ENCODE peak calls at places on chromosomes 4 and X, in nine cellular contexts. One of them, this sample, is unnamed.

GRCh38 chr4:98686847-98687246 is 28.4 kb upstream of the TSPAN5 start:
- DNase-seq in HT-29: no peak
- DNase-seq in head of caudate nucleus: no peak
- DNase-seq in left cardiac atrium: no peak
- DNase-seq in K562: no peak
- DNase-seq in NCI-H524: no peak
- DNase-seq in NCI-H1092 treated with DMSO at 0.1 percent for 48 hours: no peak
- DNase-seq in HT1080: no peak
- DNase-seq in AG09319: no peak
- DNase-seq in this sample: no peak

GRCh38 chrX:130339408-130340222 is at the start of gene SLC25A14:
- DNase-seq in NCI-H524: peak; percentile 85
- DNase-seq in HT1080: peak; percentile 80
- DNase-seq in left cardiac atrium: peak; percentile 81
- DNase-seq in head of caudate nucleus: peak; percentile 66
- DNase-seq in AG09319: peak; percentile 18
- DNase-seq in K562: peak; percentile 71
- DNase-seq in HT-29: peak; percentile 88
- DNase-seq in NCI-H1092 treated with DMSO at 0.1 percent for 48 hours: peak; percentile 82
- DNase-seq in this sample: peak; percentile 81

GRCh38 chr4:123524958-123525628 is 128.5 kb downstream of the SPRY1 start:
- DNase-seq in NCI-H1092 treated with DMSO at 0.1 percent for 48 hours: peak; percentile 16
- DNase-seq in AG09319: no peak
- DNase-seq in head of caudate nucleus: no peak
- DNase-seq in HT1080: no peak
- DNase-seq in left cardiac atrium: no peak
- DNase-seq in HT-29: no peak
- DNase-seq in NCI-H524: no peak
- DNase-seq in K562: no peak
- DNase-seq in this sample: no peak

GRCh38 chr4:86015412-86016350 is 344.2 kb downstream of the MAPK10 start:
- DNase-seq in HT-29: no peak
- DNase-seq in K562: no peak
- DNase-seq in HT1080: no peak
- DNase-seq in NCI-H524: peak; percentile 39
- DNase-seq in head of caudate nucleus: no peak
- DNase-seq in left cardiac atrium: no peak
- DNase-seq in AG09319: no peak
- DNase-seq in NCI-H1092 treated with DMSO at 0.1 percent for 48 hours: no peak
- DNase-seq in this sample: no peak

GRCh38 chrX:117744958-117745357 is 371.7 kb downstream of the KLHL13 start:
- DNase-seq in K562: no peak
- DNase-seq in AG09319: no peak
- DNase-seq in NCI-H1092 treated with DMSO at 0.1 percent for 48 hours: no peak
- DNase-seq in NCI-H524: no peak
- DNase-seq in left cardiac atrium: no peak
- DNase-seq in head of caudate nucleus: no peak
- DNase-seq in HT-29: no peak
- DNase-seq in HT1080: no peak
- DNase-seq in this sample: no peak

GRCh38 chrX:153969904-153970397 is 1.7 kb downstream of the HCFC1 start:
- DNase-seq in left cardiac atrium: no peak
- DNase-seq in AG09319: no peak
- DNase-seq in NCI-H524: no peak
- DNase-seq in HT-29: peak; percentile 25
- DNase-seq in HT1080: no peak
- DNase-seq in NCI-H1092 treated with DMSO at 0.1 percent for 48 hours: no peak
- DNase-seq in head of caudate nucleus: peak; percentile 54
- DNase-seq in K562: no peak
- DNase-seq in this sample: peak; percentile 10

GRCh38 chrX:31228415-31228832 is 156.6 kb upstream of the FTHL17 start:
- DNase-seq in HT1080: no peak
- DNase-seq in K562: no peak
- DNase-seq in NCI-H524: no peak
- DNase-seq in left cardiac atrium: peak; percentile 20
- DNase-seq in HT-29: no peak
- DNase-seq in NCI-H1092 treated with DMSO at 0.1 percent for 48 hours: no peak
- DNase-seq in head of caudate nucleus: no peak
- DNase-seq in AG09319: peak; percentile 44
- DNase-seq in this sample: no peak

GRCh38 chrX:101260435-101260834 is 30.7 kb downstream of the TAF7L start:
- DNase-seq in left cardiac atrium: no peak
- DNase-seq in NCI-H1092 treated with DMSO at 0.1 percent for 48 hours: no peak
- DNase-seq in HT1080: no peak
- DNase-seq in HT-29: peak; percentile 38
- DNase-seq in head of caudate nucleus: no peak
- DNase-seq in AG09319: no peak
- DNase-seq in K562: peak; percentile 46
- DNase-seq in NCI-H524: no peak
- DNase-seq in this sample: peak; percentile 5

GRCh38 chr4:116343809-116344208 is 741.6 kb downstream of the TRAM1L1 start:
- DNase-seq in left cardiac atrium: no peak
- DNase-seq in HT1080: no peak
- DNase-seq in K562: no peak
- DNase-seq in HT-29: no peak
- DNase-seq in NCI-H524: no peak
- DNase-seq in AG09319: no peak
- DNase-seq in head of caudate nucleus: no peak
- DNase-seq in NCI-H1092 treated with DMSO at 0.1 percent for 48 hours: no peak
- DNase-seq in this sample: no peak

GRCh38 chr4:142265536-142265935 is 580.6 kb downstream of the INPP4B start:
- DNase-seq in NCI-H1092 treated with DMSO at 0.1 percent for 48 hours: no peak
- DNase-seq in AG09319: no peak
- DNase-seq in NCI-H524: no peak
- DNase-seq in head of caudate nucleus: no peak
- DNase-seq in HT1080: peak; percentile 59
- DNase-seq in left cardiac atrium: no peak
- DNase-seq in HT-29: peak; percentile 47
- DNase-seq in K562: no peak
- DNase-seq in this sample: peak; percentile 93

GRCh38 chrX:11261260-11261659 is 32.0 kb upstream of the AMELX start:
- DNase-seq in head of caudate nucleus: no peak
- DNase-seq in left cardiac atrium: no peak
- DNase-seq in HT-29: no peak
- DNase-seq in AG09319: peak; percentile 14
- DNase-seq in K562: no peak
- DNase-seq in HT1080: peak; percentile 36
- DNase-seq in NCI-H524: no peak
- DNase-seq in NCI-H1092 treated with DMSO at 0.1 percent for 48 hours: no peak
- DNase-seq in this sample: peak; percentile 82

GRCh38 chrX:33434256-33435092 is 223.1 kb upstream of the DMD start:
- DNase-seq in head of caudate nucleus: peak; percentile 72
- DNase-seq in NCI-H524: peak; percentile 63
- DNase-seq in HT1080: peak; percentile 44
- DNase-seq in AG09319: peak; percentile 1
- DNase-seq in K562: peak; percentile 15
- DNase-seq in left cardiac atrium: peak; percentile 42
- DNase-seq in NCI-H1092 treated with DMSO at 0.1 percent for 48 hours: peak; percentile 20
- DNase-seq in HT-29: peak; percentile 65
- DNase-seq in this sample: peak; percentile 66

GRCh38 chr4:107034982-107035710 is 967 bp downstream of the DKK2 start:
- DNase-seq in K562: no peak
- DNase-seq in NCI-H1092 treated with DMSO at 0.1 percent for 48 hours: no peak
- DNase-seq in AG09319: no peak
- DNase-seq in head of caudate nucleus: peak; percentile 20
- DNase-seq in NCI-H524: peak; percentile 3
- DNase-seq in HT-29: no peak
- DNase-seq in HT1080: no peak
- DNase-seq in left cardiac atrium: peak; percentile 25
- DNase-seq in this sample: no peak

GRCh38 chrX:64885850-64886249 is 90.4 kb downstream of the ZC4H2 start:
- DNase-seq in HT1080: peak; percentile 0
- DNase-seq in NCI-H1092 treated with DMSO at 0.1 percent for 48 hours: no peak
- DNase-seq in AG09319: no peak
- DNase-seq in NCI-H524: peak; percentile 9
- DNase-seq in HT-29: peak; percentile 44
- DNase-seq in K562: peak; percentile 31
- DNase-seq in head of caudate nucleus: no peak
- DNase-seq in left cardiac atrium: no peak
- DNase-seq in this sample: peak; percentile 14

GRCh38 chr4:6892190-6892908 is 17.3 kb upstream of the TBC1D14 start:
- DNase-seq in K562: peak; percentile 89
- DNase-seq in AG09319: no peak
- DNase-seq in NCI-H524: peak; percentile 31
- DNase-seq in HT1080: peak; percentile 61
- DNase-seq in head of caudate nucleus: peak; percentile 21
- DNase-seq in HT-29: peak; percentile 16
- DNase-seq in NCI-H1092 treated with DMSO at 0.1 percent for 48 hours: no peak
- DNase-seq in left cardiac atrium: peak; percentile 50
- DNase-seq in this sample: peak; percentile 39

GRCh38 chr4:133402616-133403015 is 253.5 kb downstream of the PCDH10 start:
- DNase-seq in left cardiac atrium: no peak
- DNase-seq in head of caudate nucleus: no peak
- DNase-seq in NCI-H1092 treated with DMSO at 0.1 percent for 48 hours: no peak
- DNase-seq in NCI-H524: no peak
- DNase-seq in HT-29: no peak
- DNase-seq in K562: no peak
- DNase-seq in AG09319: no peak
- DNase-seq in HT1080: peak; percentile 64
- DNase-seq in this sample: peak; percentile 14

GRCh38 chr4:121278811-121279368 is 101.9 kb downstream of the QRFPR start:
- DNase-seq in K562: no peak
- DNase-seq in AG09319: no peak
- DNase-seq in head of caudate nucleus: no peak
- DNase-seq in NCI-H524: no peak
- DNase-seq in NCI-H1092 treated with DMSO at 0.1 percent for 48 hours: no peak
- DNase-seq in HT-29: no peak
- DNase-seq in left cardiac atrium: no peak
- DNase-seq in HT1080: peak; percentile 36
- DNase-seq in this sample: no peak

GRCh38 chr4:112060212-112060611 is 85.0 kb upstream of the FAM241A start:
- DNase-seq in K562: no peak
- DNase-seq in NCI-H524: peak; percentile 36
- DNase-seq in HT1080: peak; percentile 49
- DNase-seq in AG09319: no peak
- DNase-seq in HT-29: peak; percentile 66
- DNase-seq in left cardiac atrium: no peak
- DNase-seq in NCI-H1092 treated with DMSO at 0.1 percent for 48 hours: no peak
- DNase-seq in head of caudate nucleus: no peak
- DNase-seq in this sample: peak; percentile 59

GRCh38 chrX:39645059-39645895 is 452.5 kb downstream of the BCOR start:
- DNase-seq in AG09319: peak; percentile 49
- DNase-seq in HT1080: peak; percentile 54
- DNase-seq in NCI-H1092 treated with DMSO at 0.1 percent for 48 hours: no peak
- DNase-seq in NCI-H524: no peak
- DNase-seq in HT-29: no peak
- DNase-seq in head of caudate nucleus: peak; percentile 42
- DNase-seq in left cardiac atrium: peak; percentile 76
- DNase-seq in K562: peak; percentile 25
- DNase-seq in this sample: peak; percentile 32

GRCh38 chr4:153472122-153473037 is 6.2 kb downstream of the TMEM131L start:
- DNase-seq in NCI-H1092 treated with DMSO at 0.1 percent for 48 hours: no peak
- DNase-seq in head of caudate nucleus: no peak
- DNase-seq in NCI-H524: no peak
- DNase-seq in K562: no peak
- DNase-seq in HT-29: no peak
- DNase-seq in HT1080: no peak
- DNase-seq in left cardiac atrium: no peak
- DNase-seq in AG09319: no peak
- DNase-seq in this sample: no peak

GRCh38 chrX:12949205-12949926 is 25.5 kb upstream of the TMSB4X start:
- DNase-seq in left cardiac atrium: no peak
- DNase-seq in HT-29: no peak
- DNase-seq in head of caudate nucleus: no peak
- DNase-seq in K562: no peak
- DNase-seq in NCI-H524: peak; percentile 91
- DNase-seq in HT1080: no peak
- DNase-seq in NCI-H1092 treated with DMSO at 0.1 percent for 48 hours: no peak
- DNase-seq in AG09319: no peak
- DNase-seq in this sample: no peak

GRCh38 chrX:63350551-63350950 is 581 bp downstream of the SPIN4 start:
- DNase-seq in HT-29: peak; percentile 44
- DNase-seq in AG09319: no peak
- DNase-seq in K562: peak; percentile 6
- DNase-seq in left cardiac atrium: peak; percentile 23
- DNase-seq in head of caudate nucleus: peak; percentile 44
- DNase-seq in HT1080: peak; percentile 13
- DNase-seq in NCI-H524: peak; percentile 57
- DNase-seq in NCI-H1092 treated with DMSO at 0.1 percent for 48 hours: peak; percentile 77
- DNase-seq in this sample: peak; percentile 38

GRCh38 chrX:54640721-54641120 is 110.7 kb downstream of the GNL3L start:
- DNase-seq in AG09319: peak; percentile 10
- DNase-seq in HT-29: no peak
- DNase-seq in left cardiac atrium: no peak
- DNase-seq in NCI-H524: no peak
- DNase-seq in head of caudate nucleus: no peak
- DNase-seq in HT1080: no peak
- DNase-seq in NCI-H1092 treated with DMSO at 0.1 percent for 48 hours: no peak
- DNase-seq in K562: no peak
- DNase-seq in this sample: peak; percentile 6

GRCh38 chrX:130086414-130087207 is 23.7 kb downstream of the ELF4 start:
- DNase-seq in left cardiac atrium: no peak
- DNase-seq in HT1080: no peak
- DNase-seq in NCI-H1092 treated with DMSO at 0.1 percent for 48 hours: no peak
- DNase-seq in NCI-H524: no peak
- DNase-seq in HT-29: no peak
- DNase-seq in AG09319: no peak
- DNase-seq in head of caudate nucleus: no peak
- DNase-seq in K562: peak; percentile 15
- DNase-seq in this sample: no peak

GRCh38 chr4:174023641-174024040 is 259.8 kb downstream of the FBXO8 start:
- DNase-seq in left cardiac atrium: no peak
- DNase-seq in HT1080: peak; percentile 71
- DNase-seq in NCI-H1092 treated with DMSO at 0.1 percent for 48 hours: no peak
- DNase-seq in HT-29: no peak
- DNase-seq in K562: no peak
- DNase-seq in head of caudate nucleus: no peak
- DNase-seq in AG09319: no peak
- DNase-seq in NCI-H524: no peak
- DNase-seq in this sample: peak; percentile 20

GRCh38 chr4:8585186-8585585 is 5.0 kb downstream of the GPR78 start:
- DNase-seq in HT1080: no peak
- DNase-seq in NCI-H524: peak; percentile 37
- DNase-seq in left cardiac atrium: no peak
- DNase-seq in K562: no peak
- DNase-seq in NCI-H1092 treated with DMSO at 0.1 percent for 48 hours: no peak
- DNase-seq in head of caudate nucleus: no peak
- DNase-seq in AG09319: no peak
- DNase-seq in HT-29: peak; percentile 19
- DNase-seq in this sample: peak; percentile 47

This sample was measured in PC-3.